ENCODE peak calls at places on chromosomes 3 and 15, in eight cellular contexts. D, H, E, B, M, S, X and W are unnamed samples.

GRCh38 chr3:119098620-119099222 is 47.2 kb upstream of the TEX55 start:
- DNase-seq in X (no peak), D (no peak), M (no peak), H (no peak), B (peak; percentile 65), E (no peak), S (peak; percentile 58), W (peak; percentile 58)

GRCh38 chr3:27723803-27724458 is 1.8 kb upstream of the EOMES start:
- DNase-seq in X (no peak), S (no peak), H (no peak), D (no peak), B (no peak), E (no peak), M (no peak), W (no peak)

GRCh38 chr3:62667714-62668113 is 207.5 kb downstream of the CADPS start:
- DNase-seq in D (peak; percentile 1), H (no peak), E (no peak), B (no peak), M (no peak), S (no peak), X (no peak), W (no peak)

GRCh38 chr15:34437687-34438086 is at the start of gene GOLGA8A:
- DNase-seq in B (peak; percentile 43), H (peak; percentile 66), S (peak; percentile 79), M (no peak), X (peak; percentile 57), E (peak; percentile 78), D (peak; percentile 90), W (peak; percentile 74)

GRCh38 chr3:76308541-76308940 is 523.2 kb upstream of the ZNF717 start:
- DNase-seq in B (peak; percentile 84), E (no peak), H (no peak), M (no peak), D (no peak), S (peak; percentile 2), X (no peak), W (no peak)

GRCh38 chr3:33035596-33035995 is 61.4 kb downstream of the GLB1 start:
- DNase-seq in S (peak; percentile 70), B (peak; percentile 81), X (no peak), H (no peak), E (no peak), M (no peak), D (no peak), W (peak; percentile 58)

GRCh38 chr15:79171320-79172031 is 80.9 kb upstream of the RASGRF1 start:
- DNase-seq in E (no peak), M (no peak), S (no peak), B (no peak), H (no peak), X (no peak), D (no peak), W (no peak)

GRCh38 chr15:83365370-83365938 is 81.0 kb upstream of the BNC1 start:
- DNase-seq in B (peak; percentile 90), X (peak; percentile 35), S (peak; percentile 87), H (peak; percentile 37), E (peak; percentile 30), D (no peak), M (no peak), W (peak; percentile 68)

DNA sequence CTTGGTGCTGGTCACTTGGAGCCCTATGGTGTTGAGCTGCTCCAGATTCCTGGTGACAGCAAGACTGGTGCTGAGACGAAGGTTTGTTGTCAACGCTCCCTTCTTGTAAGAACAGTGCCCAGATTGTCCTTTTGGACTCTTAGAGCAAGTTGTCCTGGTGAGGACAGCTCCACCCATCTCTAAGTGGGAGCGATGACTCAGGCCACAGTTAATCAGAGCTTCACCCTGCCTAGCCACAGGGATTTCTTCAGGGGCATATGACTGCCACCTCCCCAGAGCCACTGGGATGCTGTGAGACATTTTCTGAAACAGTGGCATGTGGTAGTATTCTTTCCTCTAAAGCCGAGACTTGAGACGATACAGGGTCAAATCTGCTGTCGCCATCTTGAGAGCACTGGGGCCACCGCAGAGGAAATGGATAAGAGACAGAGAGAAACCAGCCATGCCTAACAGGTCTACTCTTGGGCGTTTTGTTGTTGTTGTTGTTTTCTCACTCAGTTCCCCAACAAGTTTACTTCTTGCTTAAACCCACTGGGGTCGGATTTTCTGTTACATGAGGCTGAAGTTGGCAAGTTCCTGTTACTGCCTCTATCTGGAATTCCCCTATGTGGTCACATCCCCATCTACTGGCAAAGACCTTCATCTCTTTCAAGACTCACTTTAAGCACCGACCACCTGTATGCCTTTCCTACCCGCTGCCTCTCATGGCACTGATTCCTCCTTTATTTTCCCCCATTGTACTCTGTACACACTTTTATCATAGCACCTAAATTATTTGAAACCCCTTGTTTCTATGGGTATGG is 16.0 kb upstream of the PCOLCE2 start:
- DNase-seq in B (peak; percentile 70), S (peak; percentile 24), H (no peak), D (peak; percentile 11), M (no peak), X (peak; percentile 54), E (no peak), W (peak; percentile 48)
- TF ChIP-seq CTCF in B (peak; percentile 40), S (no peak), H (no peak), D (no peak), M (no peak), X (no peak), E (no peak), W (no peak)

GRCh38 chr3:194483850-194484249 is 3.0 kb downstream of the ATP13A3 start:
- DNase-seq in E (no peak), H (no peak), M (no peak), S (no peak), D (no peak), X (no peak), B (no peak), W (no peak)

GRCh38 chr3:194486540-194487288 is at the start of gene ATP13A3:
- DNase-seq in X (peak; percentile 88), S (peak; percentile 95), M (peak; percentile 57), E (peak; percentile 91), B (peak; percentile 92), H (peak; percentile 92), D (peak; percentile 96), W (peak; percentile 89)

GRCh38 chr3:194485876-194486539 is 794 bp downstream of the ATP13A3 start:
- DNase-seq in H (peak; percentile 50), S (peak; percentile 58), X (peak; percentile 31), D (peak; percentile 76), E (peak; percentile 65), M (no peak), B (no peak), W (peak; percentile 46)

GRCh38 chr3:194485471-194485875 is 1.3 kb downstream of the ATP13A3 start:
- DNase-seq in E (no peak), X (no peak), B (peak; percentile 72), H (no peak), M (no peak), D (no peak), S (peak; percentile 54), W (peak; percentile 63)

DNA sequence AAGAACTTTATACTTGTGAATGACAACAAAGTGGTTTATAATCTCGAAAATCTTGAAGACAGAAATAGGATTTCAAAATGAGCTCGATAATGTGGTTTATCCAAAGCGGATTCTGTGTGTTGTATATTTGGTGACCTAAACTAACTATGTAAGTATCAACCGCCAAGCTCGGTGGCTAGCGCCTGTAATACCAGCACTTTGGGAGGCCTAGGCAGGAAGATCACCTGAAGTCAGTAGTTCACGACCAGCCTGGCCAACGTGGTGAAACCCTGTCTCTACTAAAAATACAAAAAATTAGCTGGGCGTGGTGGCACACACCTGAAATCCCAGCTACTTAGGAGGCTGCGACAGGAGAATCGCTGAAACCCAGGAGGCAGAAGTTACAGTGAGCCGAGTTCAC is 2.2 kb downstream of the ATP13A3 start:
- DNase-seq in B (no peak), H (no peak), E (no peak), S (no peak), M (no peak), X (no peak), D (no peak), W (peak; percentile 56)
- H3K4me3 ChIP-seq in B (no peak overlapping the region), H (peak overlapping the region; percentile 74), E (no peak overlapping the region), S (peak overlapping the region; percentile 98), M (peak overlapping the region; percentile 68), X (peak overlapping the region; percentile 85), D (peak overlapping the region; percentile 91), W (peak overlapping the region; percentile 97)

GRCh38 chr3:191695131-191695814 is 234.3 kb downstream of the PYDC2 start:
- DNase-seq in D (no peak), B (no peak), H (no peak), M (no peak), X (no peak), E (no peak), S (no peak), W (no peak)
- TF ChIP-seq CTCF in D (no peak), B (no peak), H (no peak), M (no peak), X (no peak), E (no peak), S (no peak), W (no peak)

GRCh38 chr3:157087398-157088132 is 72.4 kb downstream of the CCNL1 start:
- DNase-seq in E (no peak), D (no peak), H (no peak), S (peak; percentile 57), X (no peak), B (no peak), M (no peak), W (peak; percentile 54)
- H3K4me3 ChIP-seq in E (peak overlapping the region; percentile 48), D (peak overlapping the region; percentile 62), H (peak overlapping the region; percentile 72), S (peak overlapping the region; percentile 51), X (peak overlapping the region; percentile 76), B (no peak overlapping the region), M (peak overlapping the region; percentile 75), W (peak overlapping the region; percentile 66)

DNA sequence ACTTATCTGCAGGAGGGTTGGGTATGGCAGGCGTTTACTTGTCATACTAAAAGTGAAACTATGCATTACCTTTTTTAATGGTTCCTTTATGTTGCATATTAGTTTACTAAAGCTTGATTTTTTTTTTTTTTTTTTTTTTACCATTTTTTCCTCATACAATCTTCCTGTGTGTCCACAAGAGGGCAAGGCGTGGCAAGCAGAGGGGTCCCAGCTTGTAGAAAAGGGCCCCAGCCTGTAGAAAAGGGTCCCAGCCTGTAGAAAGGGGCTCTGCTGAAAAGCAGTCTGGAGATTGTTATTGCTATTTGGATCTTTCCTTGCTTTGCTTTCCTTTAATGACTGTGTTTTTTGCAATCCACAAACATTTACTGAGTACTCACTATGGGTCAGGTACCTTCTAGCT is 21.9 kb downstream of the MKRN2 start:
- DNase-seq in B (no peak), E (no peak), H (no peak), S (no peak), D (no peak), M (no peak), X (no peak), W (no peak)
- TF ChIP-seq CTCF in B (peak; percentile 49), E (no peak), H (no peak), S (peak; percentile 25), D (peak; percentile 23), M (no peak), X (no peak), W (peak; percentile 39)